ENCODE peak calls at places on chromosomes 4 and X, in eight cellular contexts. D is lung microvascular endothelial cell; K is stimulated activated CD4-positive, alpha-beta T cell treated with anti-CD3 and anti-CD28 coated beads, TNF-alpha, amount 100 ng/mL, for 48 hours; P is iris pigment epithelial cell; Y is left lung; N is epithelial cell of prostate; I is non-pigmented ciliary epithelial cell; R is esophagus squamous epithelium. G is an unnamed sample.

GRCh38 chr4:27836505-27836904 is 975.9 kb downstream of the STIM2 start:
- DNase-seq in D (no peak), K (no peak), P (peak; percentile 71), Y (no peak), N (no peak), I (peak; percentile 23), R (no peak), G (no peak)

GRCh38 chr4:3307060-3307459 is 14.2 kb downstream of the RGS12 start:
- DNase-seq in D (no peak), K (no peak), P (no peak), Y (peak; percentile 77), N (no peak), I (no peak), R (no peak), G (no peak)

GRCh38 chr4:84792366-84793301 is 173.9 kb downstream of the WDFY3 start:
- DNase-seq in D (no peak), K (no peak), P (peak; percentile 31), Y (no peak), N (no peak), I (no peak), R (no peak), G (no peak)

GRCh38 chr4:7124643-7125442 is 57.0 kb upstream of the GRPEL1 start:
- DNase-seq in D (peak; percentile 33), K (no peak), P (peak; percentile 96), Y (no peak), N (peak; percentile 50), I (peak; percentile 80), R (no peak), G (no peak)

GRCh38 chrX:139559383-139560042 is 29.0 kb downstream of the F9 start:
- DNase-seq in D (peak; percentile 58), K (peak; percentile 20), P (peak; percentile 63), Y (no peak), N (peak; percentile 2), I (no peak), R (no peak), G (peak; percentile 33)

GRCh38 chr4:111066887-111067286 is 444.0 kb upstream of the PITX2 start:
- DNase-seq in D (no peak), K (no peak), P (peak; percentile 84), Y (no peak), N (no peak), I (peak; percentile 51), R (no peak), G (peak; percentile 7)

GRCh38 chr4:169810325-169811323 is 52.9 kb upstream of the HPF1 start:
- DNase-seq in D (peak; percentile 83), K (peak; percentile 14), P (peak; percentile 82), Y (no peak), N (no peak), I (peak; percentile 63), R (no peak), G (peak; percentile 56)

GRCh38 chr4:105145913-105146285 is 777 bp upstream of the TET2 start:
- DNase-seq in D (no peak), K (peak; percentile 11), P (no peak), Y (no peak), N (no peak), I (no peak), R (peak; percentile 2), G (no peak)

GRCh38 chr4:122874194-122874593 is 47.6 kb downstream of the FGF2 start:
- DNase-seq in D (peak; percentile 76), K (no peak), P (peak; percentile 91), Y (no peak), N (no peak), I (peak; percentile 63), R (no peak), G (no peak)

GRCh38 chr4:178196751-178197150 is 754.5 kb upstream of the AGA start:
- DNase-seq in D (no peak), K (no peak), P (no peak), Y (no peak), N (no peak), I (no peak), R (no peak), G (no peak)

GRCh38 chr4:120085705-120086104 is 19.1 kb upstream of the MAD2L1 start:
- DNase-seq in D (peak; percentile 2), K (no peak), P (peak; percentile 69), Y (no peak), N (no peak), I (no peak), R (no peak), G (no peak)

GRCh38 chrX:13340182-13340791 is 20.4 kb upstream of the ATXN3L start:
- DNase-seq in D (no peak), K (no peak), P (no peak), Y (no peak), N (no peak), I (no peak), R (no peak), G (peak; percentile 3)

GRCh38 chrX:84187501-84188319 is at the start of gene RPS6KA6:
- DNase-seq in D (no peak), K (no peak), P (peak; percentile 20), Y (peak; percentile 68), N (no peak), I (no peak), R (no peak), G (peak; percentile 73)

GRCh38 chrX:94831364-94831763 is 1157.4 kb downstream of the FAM133A start:
- DNase-seq in D (no peak), K (no peak), P (peak; percentile 4), Y (no peak), N (no peak), I (no peak), R (no peak), G (no peak)

GRCh38 chr4:124768596-124768995 is 56.1 kb upstream of the ANKRD50 start:
- DNase-seq in D (no peak), K (no peak), P (peak; percentile 34), Y (no peak), N (no peak), I (no peak), R (no peak), G (no peak)

GRCh38 chr4:108345862-108346530 is 177.3 kb upstream of the LEF1 start:
- DNase-seq in D (no peak), K (no peak), P (peak; percentile 69), Y (no peak), N (no peak), I (peak; percentile 66), R (no peak), G (no peak)

GRCh38 chr4:6727081-6727942 is 11.3 kb downstream of the BLOC1S4 start:
- DNase-seq in D (no peak), K (no peak), P (peak; percentile 30), Y (peak; percentile 81), N (no peak), I (no peak), R (no peak), G (peak; percentile 89)

GRCh38 chrX:143648705-143649104 is 12.8 kb upstream of the SLITRK4 start:
- DNase-seq in D (no peak), K (no peak), P (no peak), Y (no peak), N (no peak), I (no peak), R (no peak), G (no peak)